ENCODE peak calls at places on chromosomes 4 and X, in ten cellular contexts. W is right atrium auricular region, G is brain microvascular endothelial cell, S is mammary epithelial cell, A is psoas muscle, F is breast epithelium, T is IMR-90, L is GM23338, C is endodermal cell, I is spleen. Y is an unnamed sample.

GRCh38 chr4:123120473-123120872 is 198.1 kb upstream of the NUDT6 start:
- DNase-seq in W (no peak), G (peak; percentile 53), S (peak; percentile 52), A (no peak), F (no peak), T (peak; percentile 86), L (no peak), C (no peak), I (no peak), Y (no peak)

GRCh38 chrX:21779095-21779494 is 21.2 kb upstream of the SMPX start:
- DNase-seq in W (no peak), G (no peak), S (no peak), A (no peak), F (no peak), T (no peak), L (no peak), C (no peak), I (no peak), Y (no peak)

GRCh38 chr4:144955104-144955503 is 142.9 kb downstream of the ANAPC10 start:
- DNase-seq in W (no peak), G (no peak), S (no peak), A (no peak), F (no peak), T (no peak), L (no peak), C (no peak), I (no peak), Y (no peak)

GRCh38 chrX:74325130-74326059 is 21.4 kb downstream of the ZCCHC13 start:
- DNase-seq in W (no peak), G (no peak), S (no peak), A (no peak), F (no peak), T (no peak), L (peak; percentile 89), C (peak; percentile 90), I (no peak), Y (no peak)

GRCh38 chr4:147511005-147511660 is 30.2 kb downstream of the EDNRA start:
- DNase-seq in W (no peak), G (no peak), S (no peak), A (no peak), F (no peak), T (no peak), L (no peak), C (no peak), I (no peak), Y (no peak)

GRCh38 chr4:36152712-36153111 is 91.6 kb downstream of the ARAP2 start:
- DNase-seq in W (no peak), G (no peak), S (no peak), A (no peak), F (no peak), T (no peak), L (no peak), C (no peak), I (no peak), Y (no peak)

GRCh38 chrX:49915352-49916222 is 6.8 kb upstream of the CLCN5 start:
- DNase-seq in W (no peak), G (peak; percentile 32), S (peak; percentile 43), A (no peak), F (peak; percentile 26), T (peak; percentile 62), L (peak; percentile 59), C (peak; percentile 59), I (no peak), Y (peak; percentile 20)

GRCh38 chrX:50643525-50644137 is 170.4 kb downstream of the SHROOM4 start:
- DNase-seq in W (no peak), G (no peak), S (no peak), A (no peak), F (no peak), T (no peak), L (no peak), C (no peak), I (no peak), Y (no peak)

GRCh38 chr4:129839687-129840086 is 743.7 kb downstream of the C4orf33 start:
- DNase-seq in W (no peak), G (peak; percentile 34), S (no peak), A (no peak), F (no peak), T (no peak), L (no peak), C (no peak), I (no peak), Y (no peak)

GRCh38 chrX:120453985-120454384 is 15.1 kb downstream of the LAMP2 start:
- DNase-seq in W (no peak), G (peak; percentile 49), S (peak; percentile 67), A (no peak), F (no peak), T (no peak), L (no peak), C (no peak), I (no peak), Y (no peak)

GRCh38 chr4:82780398-82781231 is 18.0 kb downstream of the SCD5 start:
- DNase-seq in W (peak; percentile 73), G (peak; percentile 87), S (no peak), A (peak; percentile 71), F (peak; percentile 48), T (peak; percentile 59), L (peak; percentile 21), C (peak; percentile 75), I (peak; percentile 81), Y (no peak)

GRCh38 chr4:56728512-56728911 is 47.4 kb upstream of the HOPX start:
- DNase-seq in W (peak; percentile 78), G (peak; percentile 88), S (peak; percentile 58), A (no peak), F (peak; percentile 30), T (peak; percentile 92), L (no peak), C (no peak), I (no peak), Y (no peak)

GRCh38 chr4:1711055-1711905 is 839 bp downstream of the SLBP start:
- DNase-seq in W (no peak), G (peak; percentile 44), S (peak; percentile 56), A (peak; percentile 57), F (no peak), T (peak; percentile 55), L (peak; percentile 55), C (peak; percentile 75), I (no peak), Y (no peak)

GRCh38 chr4:173247316-173247715 is 78.7 kb downstream of the GALNT7 start:
- DNase-seq in W (no peak), G (no peak), S (no peak), A (no peak), F (no peak), T (no peak), L (no peak), C (no peak), I (no peak), Y (no peak)

DNA sequence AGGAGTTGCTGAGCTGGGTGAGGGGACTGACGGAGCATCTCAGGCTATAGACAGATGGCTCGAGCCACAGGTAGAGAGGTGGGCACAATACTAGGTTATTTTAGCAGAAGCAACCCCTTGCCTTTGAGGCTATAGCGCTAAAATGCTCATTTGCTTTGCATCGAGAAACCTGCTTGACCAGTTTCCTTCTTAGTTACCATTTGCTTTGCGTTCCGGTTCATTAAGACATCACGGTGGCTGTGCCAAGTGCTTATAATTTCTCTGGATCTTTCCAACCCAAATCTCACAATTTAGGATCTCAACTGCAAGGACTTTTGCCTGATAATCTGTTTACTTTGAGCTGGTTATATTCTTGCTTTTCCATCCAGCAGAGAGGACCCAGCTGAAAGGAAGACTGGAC is 40.8 kb downstream of the DLG3 start:
- DNase-seq in W (no peak), G (no peak), S (no peak), A (no peak), F (no peak), T (no peak), L (peak; percentile 38), C (peak; percentile 15), I (no peak), Y (no peak)
- H3K27ac ChIP-seq in W (no peak overlapping the region), G (no peak overlapping the region), S (no peak overlapping the region), A (no peak overlapping the region), F (no peak overlapping the region), T (no peak overlapping the region), L (no peak overlapping the region), C (no peak overlapping the region), I (no peak overlapping the region), Y (no peak overlapping the region)

DNA sequence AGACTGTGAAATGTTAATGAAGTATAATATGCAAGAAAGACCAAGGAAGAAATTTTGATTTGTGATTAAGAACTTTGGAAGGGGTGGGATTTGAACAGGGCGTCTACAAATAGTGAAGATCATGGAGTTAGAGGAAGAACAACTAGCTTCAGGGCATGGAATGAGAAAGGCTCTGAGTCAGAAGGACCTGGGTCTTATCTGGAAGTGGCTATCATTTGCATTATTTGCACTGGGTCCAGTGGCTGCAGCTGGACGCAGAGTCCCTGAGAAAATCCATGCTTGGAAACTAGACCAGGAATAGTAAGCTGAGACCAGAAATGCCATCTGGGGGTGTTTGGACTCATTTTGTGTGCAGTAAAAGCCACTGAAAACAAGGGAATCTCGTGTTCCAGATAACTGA is 4.3 kb upstream of the LIMCH1 start:
- DNase-seq in W (no peak), G (no peak), S (no peak), A (no peak), F (no peak), T (no peak), L (no peak), C (no peak), I (no peak), Y (no peak)
- TF ChIP-seq CTCF in W (no peak), G (no peak), S (no peak), A (no peak), F (no peak), T (no peak), L (no peak), C (no peak), I (no peak), Y (no peak)

DNA sequence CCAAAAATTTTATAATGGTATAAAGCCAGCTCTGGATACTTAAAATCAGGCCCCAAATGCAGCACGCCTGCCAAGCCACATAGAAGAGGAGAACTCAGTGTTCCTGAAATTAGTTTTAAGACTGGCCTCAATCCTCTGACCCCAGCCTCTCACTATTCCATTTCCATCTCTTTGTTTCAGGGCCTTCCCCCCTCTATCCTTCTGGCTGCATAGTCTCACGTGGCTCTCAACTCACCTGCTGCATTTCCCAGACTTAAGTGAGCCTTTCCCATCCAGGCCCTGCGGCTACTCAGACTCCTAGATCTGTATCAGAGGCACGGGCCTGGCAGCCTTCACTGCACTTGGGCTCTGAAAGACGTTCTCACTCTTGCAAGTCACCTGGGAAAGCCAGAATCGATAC is 5.2 kb upstream of the CBR4 start:
- DNase-seq in W (no peak), G (no peak), S (no peak), A (peak; percentile 25), F (peak; percentile 70), T (no peak), L (peak; percentile 14), C (peak; percentile 58), I (no peak), Y (no peak)
- H3K27ac ChIP-seq in W (peak overlapping the region; percentile 30), G (no peak overlapping the region), S (no peak overlapping the region), A (no peak overlapping the region), F (peak overlapping the region; percentile 80), T (no peak overlapping the region), L (no peak overlapping the region), C (no peak overlapping the region), I (peak overlapping the region; percentile 2), Y (no peak overlapping the region)

DNA sequence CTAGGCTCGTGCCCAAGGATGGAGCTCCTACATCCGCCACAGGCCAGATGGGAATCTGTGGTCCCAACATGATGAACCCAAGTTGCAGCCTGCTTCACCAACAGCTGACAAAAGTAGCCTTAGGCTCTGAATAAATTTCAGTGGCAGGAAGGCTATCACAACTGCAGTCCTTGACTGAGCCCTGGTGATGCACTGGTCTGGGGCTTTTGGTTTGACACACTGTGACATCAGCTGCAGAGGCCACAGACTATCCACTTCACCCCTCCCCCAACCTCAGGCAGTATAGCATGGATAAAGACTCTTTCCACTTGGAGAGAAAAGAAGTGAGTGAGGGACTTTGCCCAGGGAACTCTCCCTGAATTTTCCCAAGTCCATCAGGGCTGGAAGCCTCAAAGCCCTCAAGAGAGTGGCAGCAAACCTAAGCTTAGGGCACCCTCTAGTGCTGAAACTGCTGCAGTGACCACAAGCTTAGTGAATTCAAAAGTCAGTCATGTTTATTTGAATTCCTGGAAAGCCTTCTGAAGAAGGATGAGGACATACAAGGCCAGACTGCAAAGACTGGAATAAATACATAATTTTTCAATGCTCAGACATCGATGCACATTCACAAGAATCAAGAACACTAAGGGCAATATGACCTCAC is 135.0 kb upstream of the TENT5D start:
- DNase-seq in W (no peak), G (no peak), S (peak; percentile 19), A (no peak), F (no peak), T (peak; percentile 1), L (peak; percentile 61), C (peak; percentile 72), I (no peak), Y (no peak)
- TF ChIP-seq CTCF in W (no peak), G (peak; percentile 23), S (peak; percentile 58), A (peak; percentile 27), F (no peak), T (peak; percentile 22), L (peak; percentile 68), C (peak; percentile 79), I (no peak), Y (no peak)